ENCODE peak calls at places on chromosomes 11 and 22, in nine cellular contexts. V is heart right ventricle, M is thoracic aorta, E is AG04450, B is kidney, T is NB4, C is epithelial cell of esophagus, F is Caco-2, X is astrocyte of the spinal cord. Z is an unnamed sample.

GRCh38 chr11:134275534-134276395 is at the start of gene GLB1L3:
- DNase-seq in T (no peak), B (no peak), F (peak), X (no peak), E (no peak), V (no peak), C (peak), M (no peak), Z (no peak)

GRCh38 chr22:43273902-43274484 is 69.2 kb downstream of the SCUBE1 start:
- DNase-seq in M (no peak), V (no peak), B (no peak), E (no peak), T (peak), C (peak), X (peak), F (peak), Z (no peak)

GRCh38 chr11:99687320-99687719 is 666.6 kb downstream of the CNTN5 start:
- DNase-seq in B (no peak), T (no peak), V (no peak), M (no peak), X (no peak), C (peak), E (no peak), F (no peak), Z (no peak)

GRCh38 chr11:122074022-122074421 is 42.0 kb downstream of the BLID start:
- DNase-seq in T (no peak), F (no peak), C (no peak), B (no peak), M (no peak), X (no peak), E (no peak), V (no peak), Z (no peak)

GRCh38 chr22:19383292-19383691 is 48.2 kb downstream of the HIRA start:
- DNase-seq in X (no peak), T (no peak), C (no peak), E (no peak), V (no peak), F (no peak), M (no peak), B (no peak), Z (no peak)

GRCh38 chr11:312092-312816 is 1.6 kb upstream of the IFITM1 start:
- DNase-seq in C (no peak), X (no peak), V (peak), M (no peak), B (peak), E (no peak), F (no peak), T (no peak), Z (no peak)

GRCh38 chr22:31625661-31626426 is 36.2 kb downstream of the PISD start:
- DNase-seq in T (no peak), F (no peak), C (peak), B (no peak), M (no peak), V (peak), E (no peak), X (peak), Z (no peak)

GRCh38 chr11:72805214-72805613 is 9.0 kb upstream of the ATG16L2 start:
- DNase-seq in V (no peak), E (no peak), T (peak), C (no peak), B (peak), M (no peak), F (no peak), X (no peak), Z (no peak)

GRCh38 chr11:117836077-117836960 is 11.8 kb upstream of the FXYD2 start:
- DNase-seq in C (no peak), V (no peak), B (peak), E (no peak), X (no peak), T (peak), F (no peak), M (no peak), Z (no peak)

GRCh38 chr11:123158609-123159008 is 36.4 kb downstream of the CLMP start:
- DNase-seq in E (no peak), M (no peak), B (no peak), X (no peak), T (no peak), V (no peak), F (no peak), C (peak), Z (no peak)

GRCh38 chr11:71489311-71490043 is 36.5 kb downstream of the NADSYN1 start:
- DNase-seq in M (no peak), F (peak), B (no peak), X (peak), V (no peak), C (peak), T (no peak), E (peak), Z (no peak)

GRCh38 chr11:8807544-8808225 is 103.3 kb upstream of the AKIP1 start:
- DNase-seq in E (peak), M (no peak), X (peak), B (peak), T (no peak), F (no peak), V (no peak), C (peak), Z (no peak)

GRCh38 chr22:25027959-25028840 is 75.7 kb downstream of the KIAA1671 start:
- DNase-seq in T (peak), E (no peak), F (no peak), V (peak), B (no peak), C (peak), M (no peak), X (peak), Z (no peak)
- TF ChIP-seq CTCF in T (peak), E (no peak), F (peak), V (peak), B (no peak), C (peak), M (peak), X (peak), Z (peak)

GRCh38 chr11:32830413-32830738 is 649 bp downstream of the PRRG4 start:
- DNase-seq in C (peak), T (peak), M (no peak), B (no peak), X (no peak), V (no peak), F (peak), E (no peak), Z (no peak)

GRCh38 chr11:32829157-32829679 is 509 bp upstream of the PRRG4 start:
- DNase-seq in E (no peak), T (no peak), C (peak), B (no peak), X (no peak), F (no peak), M (no peak), V (no peak), Z (no peak)

GRCh38 chr11:32830796-32831195 is 1.1 kb downstream of the PRRG4 start:
- DNase-seq in F (no peak), M (no peak), T (no peak), C (peak), B (no peak), E (no peak), V (no peak), X (no peak), Z (no peak)

GRCh38 chr11:32829680-32830412 is at the start of gene PRRG4:
- DNase-seq in T (peak), B (peak), V (peak), M (no peak), X (peak), E (no peak), F (peak), C (peak), Z (no peak)

GRCh38 chr11:32831241-32831640 is 1.5 kb downstream of the PRRG4 start:
- DNase-seq in X (no peak), F (no peak), B (no peak), M (no peak), E (no peak), T (no peak), V (no peak), C (no peak), Z (no peak)
- H3K4me3 ChIP-seq in X (no peak), F (no peak), B (peak), M (no peak), E (no peak), T (no peak), V (no peak), C (peak), Z (no peak)

GRCh38 chr11:113245216-113245615 is 69.2 kb upstream of the TTC12 start:
- DNase-seq in V (no peak), F (no peak), M (no peak), E (no peak), C (no peak), B (no peak), T (no peak), X (no peak), Z (no peak)
- TF ChIP-seq CTCF in V (no peak), F (no peak), M (no peak), E (no peak), C (no peak), B (no peak), T (no peak), X (no peak), Z (no peak)

DNA sequence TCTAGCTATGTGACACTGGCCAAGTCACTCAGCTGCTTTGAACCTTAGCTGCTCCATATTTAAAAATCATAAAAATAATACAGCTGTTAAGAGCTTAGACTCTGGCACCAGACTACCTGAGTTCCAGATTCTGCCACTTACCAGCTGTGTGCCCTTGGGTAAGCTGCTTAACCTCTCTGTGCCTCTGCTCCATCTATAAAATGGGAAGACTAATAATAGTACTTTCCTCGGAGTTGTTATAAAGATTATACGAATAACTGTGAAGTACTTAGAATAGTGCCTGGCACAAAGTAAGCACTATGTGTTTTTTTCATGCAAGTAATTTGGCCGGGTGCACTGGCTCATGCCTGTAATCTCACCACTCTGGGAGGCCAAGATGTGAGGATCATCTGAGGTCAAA is 1.4 kb downstream of the HDHD5 start:
- DNase-seq in M (no peak), B (no peak), C (no peak), T (no peak), X (no peak), V (no peak), E (no peak), F (no peak), Z (no peak)
- H3K4me3 ChIP-seq in M (peak), B (no peak), C (peak), T (peak), X (no peak), V (peak), E (no peak), F (peak), Z (no peak)

GRCh38 chr11:13354335-13354734 is 76.7 kb downstream of the BMAL1 start:
- DNase-seq in M (no peak), V (no peak), C (peak), T (peak), B (no peak), E (no peak), X (no peak), F (no peak), Z (no peak)
- TF ChIP-seq CTCF in M (no peak), V (no peak), C (peak), T (peak), B (no peak), E (peak), X (peak), F (peak), Z (peak)

DNA sequence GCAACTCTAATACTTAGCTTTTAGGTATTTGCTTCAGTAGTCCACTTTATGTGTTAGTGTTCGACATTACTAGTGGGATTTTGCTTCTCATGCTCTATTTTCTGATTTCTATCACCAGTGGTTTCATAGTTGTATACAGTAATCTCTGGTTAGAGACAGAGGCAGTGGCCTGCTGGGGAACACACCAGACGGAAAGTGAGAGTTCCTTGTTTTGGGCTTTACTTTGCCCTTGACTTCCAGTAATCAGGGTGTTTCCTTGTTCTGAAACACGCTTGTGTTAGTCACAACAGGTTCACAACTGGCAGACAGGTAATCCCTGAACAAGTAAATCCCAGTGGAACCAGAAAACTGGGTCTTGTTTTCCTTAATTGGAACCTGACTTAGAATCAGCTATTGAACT is 56.0 kb downstream of the PACS1 start:
- DNase-seq in E (no peak), X (no peak), F (no peak), V (no peak), B (no peak), C (peak), T (no peak), M (no peak), Z (no peak)
- H3K4me3 ChIP-seq in E (no peak), X (no peak), F (no peak), V (no peak), B (no peak), C (no peak), T (no peak), M (no peak), Z (no peak)

Z was measured in AG04449.